ENCODE peak calls at places on chromosomes 5 and 9, in six cellular contexts. One of them, this sample, is unnamed.

GRCh38 chr9:6712041-6712440 is 45.7 kb upstream of the KDM4C start:
- DNase-seq in A549: no peak
- DNase-seq in tibial nerve: no peak
- DNase-seq in transverse colon: no peak
- DNase-seq in ovary: no peak
- DNase-seq in SK-N-SH: no peak
- DNase-seq in this sample: no peak

GRCh38 chr5:41356746-41357145 is 143.4 kb upstream of the C6 start:
- DNase-seq in A549: no peak
- DNase-seq in tibial nerve: no peak
- DNase-seq in transverse colon: no peak
- DNase-seq in ovary: no peak
- DNase-seq in SK-N-SH: no peak
- DNase-seq in this sample: no peak

GRCh38 chr9:35856206-35856605 is 14.0 kb downstream of the OR13J1 start:
- DNase-seq in A549: no peak
- DNase-seq in tibial nerve: no peak
- DNase-seq in transverse colon: no peak
- DNase-seq in ovary: no peak
- DNase-seq in SK-N-SH: no peak
- DNase-seq in this sample: peak; percentile 26

GRCh38 chr5:100858987-100859545 is 44.0 kb downstream of the ST8SIA4 start:
- DNase-seq in A549: no peak
- DNase-seq in tibial nerve: no peak
- DNase-seq in transverse colon: no peak
- DNase-seq in ovary: no peak
- DNase-seq in SK-N-SH: no peak
- DNase-seq in this sample: no peak

GRCh38 chr5:32057157-32058096 is 116.7 kb downstream of the GOLPH3 start:
- DNase-seq in A549: peak; percentile 36
- DNase-seq in tibial nerve: no peak
- DNase-seq in transverse colon: no peak
- DNase-seq in ovary: no peak
- DNase-seq in SK-N-SH: no peak
- DNase-seq in this sample: no peak

GRCh38 chr5:52856564-52856963 is 68.8 kb downstream of the ITGA1 start:
- DNase-seq in A549: no peak
- DNase-seq in tibial nerve: no peak
- DNase-seq in transverse colon: no peak
- DNase-seq in ovary: no peak
- DNase-seq in SK-N-SH: no peak
- DNase-seq in this sample: no peak

GRCh38 chr5:150492621-150493020 is 15.3 kb upstream of the NDST1 start:
- DNase-seq in A549: peak; percentile 55
- DNase-seq in tibial nerve: no peak
- DNase-seq in transverse colon: no peak
- DNase-seq in ovary: no peak
- DNase-seq in SK-N-SH: no peak
- DNase-seq in this sample: no peak

GRCh38 chr9:34520096-34520495 is 2.7 kb downstream of the ENHO start:
- DNase-seq in A549: no peak
- DNase-seq in tibial nerve: no peak
- DNase-seq in transverse colon: no peak
- DNase-seq in ovary: no peak
- DNase-seq in SK-N-SH: no peak
- DNase-seq in this sample: peak; percentile 50

GRCh38 chr9:77899679-77900354 is 131.8 kb downstream of the GNAQ start:
- DNase-seq in A549: no peak
- DNase-seq in tibial nerve: no peak
- DNase-seq in transverse colon: no peak
- DNase-seq in ovary: no peak
- DNase-seq in SK-N-SH: no peak
- DNase-seq in this sample: no peak

GRCh38 chr5:179118756-179119414 is 58.7 kb downstream of the ZNF354C start:
- DNase-seq in A549: no peak
- DNase-seq in tibial nerve: no peak
- DNase-seq in transverse colon: no peak
- DNase-seq in ovary: no peak
- DNase-seq in SK-N-SH: no peak
- DNase-seq in this sample: no peak

GRCh38 chr5:137152616-137153015 is 346.5 kb downstream of the SPOCK1 start:
- DNase-seq in A549: no peak
- DNase-seq in tibial nerve: no peak
- DNase-seq in transverse colon: no peak
- DNase-seq in ovary: no peak
- DNase-seq in SK-N-SH: no peak
- DNase-seq in this sample: no peak

GRCh38 chr9:86516564-86516963 is 162.4 kb upstream of the TUT7 start:
- DNase-seq in A549: no peak
- DNase-seq in tibial nerve: no peak
- DNase-seq in transverse colon: no peak
- DNase-seq in ovary: no peak
- DNase-seq in SK-N-SH: no peak
- DNase-seq in this sample: peak; percentile 56

DNA sequence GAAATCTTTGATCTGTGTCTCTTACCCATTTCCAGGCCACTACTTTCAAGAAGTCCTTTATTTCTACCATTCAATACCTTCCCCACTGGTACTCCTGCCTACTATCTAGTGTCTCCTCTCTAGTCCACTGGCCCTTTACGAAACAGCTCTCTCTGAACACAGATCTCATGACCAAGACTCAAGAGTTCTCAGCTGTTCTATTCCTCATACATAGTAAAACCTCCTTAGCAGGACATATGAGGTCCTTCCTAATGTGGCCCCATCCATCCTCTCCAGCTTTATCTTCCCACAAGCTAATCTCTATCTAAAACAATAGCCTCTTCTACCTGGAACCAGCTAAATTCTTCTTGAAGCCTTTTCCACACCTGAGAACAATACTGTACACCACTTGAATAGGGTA is 2.6 kb downstream of the TEX10 start:
- DNase-seq in A549: no peak
- DNase-seq in tibial nerve: no peak
- DNase-seq in transverse colon: no peak
- DNase-seq in ovary: no peak
- DNase-seq in SK-N-SH: no peak
- DNase-seq in this sample: no peak
- H3K4me1 ChIP-seq in A549: peaks cover 26% of the 10 kb centered on the region
- H3K4me1 ChIP-seq in tibial nerve: peaks cover 5% of the 10 kb centered on the region
- H3K4me1 ChIP-seq in transverse colon: peaks cover 10% of the 10 kb centered on the region
- H3K4me1 ChIP-seq in ovary: peaks cover 9% of the 10 kb centered on the region
- H3K4me1 ChIP-seq in SK-N-SH: peaks cover 11% of the 10 kb centered on the region
- H3K4me1 ChIP-seq in this sample: no peaks in the 10 kb centered on the region

DNA sequence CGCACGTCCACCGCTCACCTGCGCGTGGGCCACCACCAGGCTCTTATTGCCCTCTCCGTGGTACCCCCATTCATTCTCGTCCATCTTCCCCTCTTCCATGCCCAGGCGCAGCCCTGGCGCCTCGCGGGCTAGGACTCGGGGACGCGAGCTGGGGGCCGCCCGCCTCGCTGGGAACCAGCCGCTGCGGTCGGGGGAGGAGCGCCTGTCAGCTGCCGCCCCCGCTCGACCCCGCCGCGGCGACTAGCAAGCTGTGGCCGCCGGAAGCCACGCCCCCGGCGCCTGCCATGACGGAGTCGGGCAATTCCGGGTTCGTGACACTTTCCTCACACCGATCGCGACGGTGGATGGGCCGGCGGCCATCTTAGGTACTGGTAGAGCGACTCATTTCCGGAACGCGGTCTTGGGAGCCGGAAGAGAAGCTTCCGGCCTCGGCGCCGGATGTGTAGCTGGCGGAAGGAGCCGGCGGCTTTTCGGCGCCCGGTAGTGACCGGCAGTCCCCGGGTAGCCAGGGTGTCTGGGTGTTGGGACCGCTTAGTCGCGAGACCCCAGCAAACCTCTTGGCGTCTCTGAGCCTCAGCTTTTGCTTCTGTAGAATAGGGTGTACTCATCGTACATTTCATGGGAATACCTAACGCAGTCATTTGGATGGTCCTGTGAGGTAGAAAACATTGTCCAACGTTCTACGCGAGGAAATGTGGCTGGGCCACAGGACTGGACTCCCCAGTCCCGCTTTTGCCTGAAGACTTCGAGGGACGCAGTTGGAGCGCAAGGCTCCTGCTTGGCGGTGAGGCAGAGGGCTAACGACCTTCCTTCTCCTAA is at the start of gene IPPK:
- DNase-seq in A549: peak; percentile 99
- DNase-seq in tibial nerve: peak; percentile 95
- DNase-seq in transverse colon: peak; percentile 98
- DNase-seq in ovary: peak; percentile 97
- DNase-seq in SK-N-SH: peak; percentile 99
- DNase-seq in this sample: peak; percentile 99
- TF ChIP-seq EP300 in A549: no peak
- TF ChIP-seq EP300 in tibial nerve: peak; percentile 94
- TF ChIP-seq EP300 in transverse colon: no peak
- TF ChIP-seq EP300 in ovary: peak; percentile 64
- TF ChIP-seq EP300 in SK-N-SH: peak; percentile 45
- TF ChIP-seq EP300 in this sample: no peak

GRCh38 chr5:142259758-142260157 is 65.1 kb downstream of the SPRY4 start:
- DNase-seq in A549: no peak
- DNase-seq in tibial nerve: no peak
- DNase-seq in transverse colon: no peak
- DNase-seq in ovary: no peak
- DNase-seq in SK-N-SH: no peak
- DNase-seq in this sample: no peak

GRCh38 chr5:142262683-142263082 is 62.1 kb downstream of the SPRY4 start:
- DNase-seq in A549: no peak
- DNase-seq in tibial nerve: no peak
- DNase-seq in transverse colon: no peak
- DNase-seq in ovary: no peak
- DNase-seq in SK-N-SH: no peak
- DNase-seq in this sample: no peak

DNA sequence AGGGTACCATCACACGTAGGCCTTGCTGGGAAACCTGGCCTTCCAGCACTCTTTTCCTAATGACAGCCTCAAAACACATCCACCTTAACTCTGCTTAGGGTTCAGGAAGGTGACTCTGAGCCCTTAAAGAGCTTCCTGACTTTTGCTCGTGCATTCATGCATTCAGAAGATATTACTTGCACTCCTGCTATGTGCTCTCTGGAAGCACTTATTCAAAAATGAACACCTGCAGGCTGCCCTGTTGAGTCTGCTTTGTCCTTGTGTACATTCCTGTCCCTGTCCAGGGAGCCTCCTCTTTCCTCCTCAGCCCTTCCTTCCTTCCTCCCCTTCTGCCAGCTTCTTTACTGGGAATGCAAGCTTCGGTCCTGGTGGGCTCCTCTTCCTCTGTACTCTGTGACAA is 61.5 kb downstream of the SPRY4 start:
- DNase-seq in A549: no peak
- DNase-seq in tibial nerve: no peak
- DNase-seq in transverse colon: no peak
- DNase-seq in ovary: no peak
- DNase-seq in SK-N-SH: no peak
- DNase-seq in this sample: no peak
- H3K4me1 ChIP-seq in A549: no peaks in the 10 kb centered on the region
- H3K4me1 ChIP-seq in tibial nerve: no peaks in the 10 kb centered on the region
- H3K4me1 ChIP-seq in transverse colon: no peaks in the 10 kb centered on the region
- H3K4me1 ChIP-seq in ovary: no peaks in the 10 kb centered on the region
- H3K4me1 ChIP-seq in SK-N-SH: no peaks in the 10 kb centered on the region
- H3K4me1 ChIP-seq in this sample: no peaks in the 10 kb centered on the region

DNA sequence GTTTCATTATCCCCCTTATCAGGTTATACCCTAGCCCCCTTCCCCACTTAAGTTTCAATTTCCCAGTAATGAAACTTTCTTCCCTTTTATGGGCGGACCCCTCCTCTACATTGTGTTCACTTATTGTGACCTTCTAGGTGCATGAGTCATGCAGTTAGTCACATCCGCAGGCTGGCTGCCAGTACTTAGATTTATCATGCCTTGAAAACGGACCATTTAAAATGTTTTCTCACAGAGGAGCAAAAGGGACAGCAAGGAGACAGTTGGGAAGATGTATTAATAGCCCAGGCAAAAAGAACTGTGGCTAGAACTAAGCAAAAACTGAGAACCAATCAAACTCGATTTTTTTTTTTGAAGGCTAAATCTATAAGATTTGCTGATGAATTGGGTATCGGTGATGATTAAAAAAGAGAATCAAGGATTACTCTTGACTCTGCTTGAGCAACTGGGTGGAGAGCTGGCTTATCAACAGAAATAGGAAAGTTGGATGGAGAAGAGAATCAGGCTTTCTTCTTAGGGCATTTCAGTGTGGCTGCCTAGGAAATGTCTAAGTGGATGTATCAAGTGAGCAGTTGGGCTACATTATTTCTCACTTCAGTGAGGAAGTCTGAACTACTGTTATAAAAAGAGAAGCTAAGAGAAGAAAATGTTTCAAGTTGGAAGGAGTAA is 615.0 kb downstream of the HINT1 start:
- DNase-seq in A549: no peak
- DNase-seq in tibial nerve: no peak
- DNase-seq in transverse colon: no peak
- DNase-seq in ovary: no peak
- DNase-seq in SK-N-SH: no peak
- DNase-seq in this sample: no peak
- TF ChIP-seq EP300 in A549: no peak
- TF ChIP-seq EP300 in tibial nerve: no peak
- TF ChIP-seq EP300 in transverse colon: no peak
- TF ChIP-seq EP300 in ovary: no peak
- TF ChIP-seq EP300 in SK-N-SH: peak; percentile 87
- TF ChIP-seq EP300 in this sample: no peak

GRCh38 chr9:134892820-134893420 is 12.3 kb downstream of the FCN2 start:
- DNase-seq in A549: no peak
- DNase-seq in tibial nerve: no peak
- DNase-seq in transverse colon: no peak
- DNase-seq in ovary: no peak
- DNase-seq in SK-N-SH: no peak
- DNase-seq in this sample: no peak
- H3K4me1 ChIP-seq in A549: peaks cover 24% of the 10 kb centered on the region
- H3K4me1 ChIP-seq in tibial nerve: no peaks in the 10 kb centered on the region
- H3K4me1 ChIP-seq in transverse colon: no peaks in the 10 kb centered on the region
- H3K4me1 ChIP-seq in ovary: peaks cover 20% of the 10 kb centered on the region
- H3K4me1 ChIP-seq in SK-N-SH: no peaks in the 10 kb centered on the region
- H3K4me1 ChIP-seq in this sample: peaks cover 12% of the 10 kb centered on the region

GRCh38 chr9:111900934-111901612 is 4.5 kb downstream of the UGCG start:
- DNase-seq in A549: no peak
- DNase-seq in tibial nerve: no peak
- DNase-seq in transverse colon: no peak
- DNase-seq in ovary: no peak
- DNase-seq in SK-N-SH: no peak
- DNase-seq in this sample: no peak
- TF ChIP-seq EP300 in A549: no peak
- TF ChIP-seq EP300 in tibial nerve: no peak
- TF ChIP-seq EP300 in transverse colon: no peak
- TF ChIP-seq EP300 in ovary: no peak
- TF ChIP-seq EP300 in SK-N-SH: no peak
- TF ChIP-seq EP300 in this sample: no peak

GRCh38 chr9:92737611-92738299 is 26.9 kb downstream of the BICD2 start:
- DNase-seq in A549: no peak
- DNase-seq in tibial nerve: no peak
- DNase-seq in transverse colon: peak; percentile 37
- DNase-seq in ovary: no peak
- DNase-seq in SK-N-SH: no peak
- DNase-seq in this sample: no peak
- H3K4me1 ChIP-seq in A549: no peaks in the 10 kb centered on the region
- H3K4me1 ChIP-seq in tibial nerve: peaks cover 53% of the 10 kb centered on the region
- H3K4me1 ChIP-seq in transverse colon: peaks cover 48% of the 10 kb centered on the region
- H3K4me1 ChIP-seq in ovary: peaks cover 27% of the 10 kb centered on the region
- H3K4me1 ChIP-seq in SK-N-SH: peaks cover 60% of the 10 kb centered on the region
- H3K4me1 ChIP-seq in this sample: no peaks in the 10 kb centered on the region